ENCODE peak calls at places on chromosomes 7 and 10, in seven cellular contexts. B is mucosa of gallbladder; X is AML-193; V is germinal center; J is NCI-H1930; I is GM12865; M is Jurkat, Clone E6-1. E is an unnamed sample.

GRCh38 chr10:59557642-59558041 is 152.0 kb downstream of the SLC16A9 start:
- DNase-seq in B (no peak), J (no peak), X (no peak), I (no peak), V (no peak), M (no peak), E (no peak)

GRCh38 chr10:93039721-93040120 is 20.9 kb upstream of the CYP26C1 start:
- DNase-seq in B (no peak), M (peak; percentile 24), V (peak; percentile 41), X (peak; percentile 43), J (peak; percentile 6), I (peak; percentile 36), E (no peak)

GRCh38 chr10:130994191-130994590 is 317.3 kb downstream of the TCERG1L start:
- DNase-seq in I (no peak), B (no peak), J (no peak), M (no peak), X (no peak), V (no peak), E (no peak)

GRCh38 chr7:69318794-69319193 is 279.5 kb upstream of the AUTS2 start:
- DNase-seq in M (no peak), J (no peak), X (no peak), V (no peak), I (no peak), B (no peak), E (no peak)

GRCh38 chr10:117860823-117861222 is 185.9 kb downstream of the RAB11FIP2 start:
- DNase-seq in J (no peak), X (peak; percentile 41), M (peak; percentile 48), V (peak; percentile 8), I (peak; percentile 45), B (no peak), E (no peak)

GRCh38 chr7:37283701-37284100 is 165.0 kb downstream of the ELMO1 start:
- DNase-seq in X (no peak), M (no peak), B (no peak), I (no peak), V (no peak), J (no peak), E (no peak)

GRCh38 chr10:23070819-23071218 is 24.6 kb upstream of the MSRB2 start:
- DNase-seq in J (no peak), X (no peak), B (no peak), V (no peak), I (peak; percentile 77), M (no peak), E (no peak)

GRCh38 chr7:32102432-32102851 is 32.2 kb upstream of the PDE1C start:
- DNase-seq in J (no peak), M (no peak), B (no peak), V (no peak), X (no peak), I (no peak), E (peak; percentile 40)

GRCh38 chr10:113493195-113493594 is 59.7 kb upstream of the HABP2 start:
- DNase-seq in X (no peak), M (no peak), J (no peak), V (no peak), I (no peak), B (no peak), E (no peak)

E was measured in SJSA1.